ENCODE peak calls at places on chromosome 12, in five cellular contexts. W is K562, P is HepG2, V is SK-N-SH, O is GM12878. M is an unnamed sample.

GRCh38 chr12:71503579-71504470 is 64.2 kb downstream of the LGR5 start:
- DNase-seq in W (no peak), P (no peak), V (no peak), O (no peak), M (peak; percentile 61)

GRCh38 chr12:131454418-131455217 is 256.3 kb upstream of the SFSWAP start:
- DNase-seq in W (peak; percentile 76), P (peak; percentile 60), V (peak; percentile 90), O (no peak), M (peak; percentile 82)

GRCh38 chr12:56487448-56488040 is 417 bp downstream of the GLS2 start:
- DNase-seq in W (no peak), P (peak; percentile 32), V (no peak), O (no peak), M (peak; percentile 12)

GRCh38 chr12:73361867-73362230 is 1089.7 kb downstream of the TRHDE start:
- DNase-seq in W (no peak), P (no peak), V (no peak), O (no peak), M (no peak)

GRCh38 chr12:95739561-95740313 is 50.8 kb downstream of the NTN4 start:
- DNase-seq in W (no peak), P (no peak), V (no peak), O (no peak), M (no peak)

GRCh38 chr12:2540535-2540941 is 254.2 kb upstream of the FKBP4 start:
- DNase-seq in W (no peak), P (no peak), V (no peak), O (no peak), M (no peak)

GRCh38 chr12:107645630-107646333 is 39.8 kb upstream of the PWP1 start:
- DNase-seq in W (no peak), P (no peak), V (peak; percentile 54), O (no peak), M (peak; percentile 64)

GRCh38 chr12:76300297-76300665 is 47.9 kb downstream of the BBS10 start:
- DNase-seq in W (no peak), P (no peak), V (no peak), O (no peak), M (no peak)

GRCh38 chr12:58557156-58557555 is 363.1 kb downstream of the LRIG3 start:
- DNase-seq in W (no peak), P (no peak), V (no peak), O (no peak), M (no peak)

GRCh38 chr12:102480401-102480800 is at the start of gene IGF1:
- DNase-seq in W (peak; percentile 73), P (no peak), V (no peak), O (no peak), M (no peak)

GRCh38 chr12:108371801-108372344 is 32.8 kb upstream of the CMKLR1 start:
- DNase-seq in W (no peak), P (no peak), V (no peak), O (no peak), M (no peak)

GRCh38 chr12:46560078-46560477 is 187.5 kb upstream of the SLC38A2 start:
- DNase-seq in W (no peak), P (peak; percentile 15), V (no peak), O (no peak), M (no peak)

GRCh38 chr12:124359671-124360581 is 65.0 kb downstream of the RFLNA start:
- DNase-seq in W (no peak), P (no peak), V (peak; percentile 77), O (no peak), M (no peak)

GRCh38 chr12:98110516-98110915 is 404.9 kb upstream of the TMPO start:
- DNase-seq in W (no peak), P (no peak), V (peak; percentile 12), O (no peak), M (no peak)

GRCh38 chr12:6323340-6323994 is 13.0 kb downstream of the PLEKHG6 start:
- DNase-seq in W (peak; percentile 77), P (peak; percentile 78), V (peak; percentile 63), O (peak; percentile 71), M (peak; percentile 65)

GRCh38 chr12:106234513-106234912 is 13.3 kb downstream of the CKAP4 start:
- DNase-seq in W (no peak), P (no peak), V (no peak), O (no peak), M (no peak)

GRCh38 chr12:123533672-123534643 is at the start of gene RILPL1:
- DNase-seq in W (peak; percentile 73), P (peak; percentile 58), V (peak; percentile 94), O (no peak), M (peak; percentile 71)

GRCh38 chr12:121223947-121224285 is 14.0 kb downstream of the P2RX4 start:
- DNase-seq in W (no peak), P (no peak), V (peak; percentile 30), O (no peak), M (no peak)

GRCh38 chr12:75890660-75891059 is 140.9 kb downstream of the PHLDA1 start:
- DNase-seq in W (no peak), P (no peak), V (no peak), O (no peak), M (no peak)

GRCh38 chr12:16612647-16613046 is 6.7 kb upstream of the LMO3 start:
- DNase-seq in W (no peak), P (no peak), V (no peak), O (no peak), M (no peak)

GRCh38 chr12:74941678-74942077 is 268.0 kb downstream of the KCNC2 start:
- DNase-seq in W (no peak), P (no peak), V (no peak), O (no peak), M (no peak)

GRCh38 chr12:116324684-116325664 is 47.5 kb upstream of the MED13L start:
- DNase-seq in W (no peak), P (no peak), V (no peak), O (no peak), M (no peak)

GRCh38 chr12:109550310-109550680 is 23.0 kb downstream of the MMAB start:
- DNase-seq in W (no peak), P (no peak), V (no peak), O (no peak), M (no peak)

GRCh38 chr12:71392521-71393145 is 47.0 kb upstream of the LGR5 start:
- DNase-seq in W (peak; percentile 79), P (peak; percentile 69), V (peak; percentile 67), O (peak; percentile 12), M (peak; percentile 71)

GRCh38 chr12:75602111-75602510 is 90.7 kb upstream of the KRR1 start:
- DNase-seq in W (no peak), P (no peak), V (no peak), O (no peak), M (no peak)

GRCh38 chr12:52614381-52615207 is 3.8 kb downstream of the KRT73 start:
- DNase-seq in W (no peak), P (no peak), V (no peak), O (no peak), M (no peak)

GRCh38 chr12:109871678-109872314 is 8.5 kb downstream of the GLTP start:
- DNase-seq in W (no peak), P (peak; percentile 39), V (peak; percentile 27), O (no peak), M (no peak)

GRCh38 chr12:38374751-38375150 is 58.2 kb downstream of the ALG10B start:
- DNase-seq in W (no peak), P (no peak), V (no peak), O (no peak), M (no peak)

GRCh38 chr12:21615441-21615840 is 10.8 kb upstream of the GYS2 start:
- DNase-seq in W (no peak), P (no peak), V (no peak), O (no peak), M (no peak)

GRCh38 chr12:113818278-113818677 is 147.8 kb downstream of the RBM19 start:
- DNase-seq in W (no peak), P (no peak), V (no peak), O (no peak), M (no peak)

GRCh38 chr12:50636505-50636904 is 127.4 kb upstream of the ATF1 start:
- DNase-seq in W (no peak), P (no peak), V (no peak), O (no peak), M (no peak)

DNA sequence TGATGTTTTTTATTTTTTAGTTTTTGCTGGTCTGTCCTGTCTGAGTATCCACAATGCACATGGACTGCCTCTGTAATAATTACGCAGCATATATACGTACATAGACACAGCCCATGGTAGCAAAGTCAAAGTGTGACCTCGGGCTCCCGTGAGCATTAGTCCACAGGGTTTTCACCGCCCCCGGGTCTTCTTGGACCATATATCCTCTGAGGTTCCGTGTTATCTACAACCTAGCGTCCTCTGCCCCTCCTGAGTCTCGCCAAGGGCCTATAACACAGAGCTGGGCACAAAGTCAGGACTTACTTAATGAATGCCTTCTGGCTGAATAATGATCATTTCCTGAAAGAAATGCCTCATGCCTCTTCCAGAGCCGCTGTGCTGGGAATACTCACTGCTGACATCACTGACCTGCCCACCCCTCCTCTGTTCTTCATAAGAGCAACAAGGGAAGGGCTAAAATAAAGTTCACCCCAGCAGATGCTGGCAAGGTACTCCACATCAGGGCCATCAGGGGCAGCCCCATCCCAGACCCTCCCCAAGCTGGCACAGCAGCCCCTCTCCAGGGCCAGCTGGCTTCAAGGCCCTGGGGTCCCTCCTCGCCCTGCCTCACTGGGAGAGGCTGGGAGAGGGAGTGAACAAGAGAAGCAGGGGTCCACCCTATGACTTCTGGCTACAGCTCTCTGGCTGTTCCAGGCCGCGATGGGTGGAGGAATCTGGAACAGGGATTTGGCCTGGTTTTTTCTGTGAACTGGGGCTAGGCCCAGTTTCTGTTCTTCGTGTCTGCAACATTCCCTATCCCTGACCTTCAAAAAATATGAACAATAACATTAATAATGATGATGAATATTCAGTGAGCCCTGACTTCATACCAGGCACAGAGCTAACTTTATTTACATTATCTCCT is 7.9 kb downstream of the HDAC7 start:
- DNase-seq in W (no peak), P (no peak), V (no peak), O (no peak), M (no peak)
- TF ChIP-seq FOXM1 in W (no peak), P (no peak), V (no peak), O (no peak), M (no peak)

GRCh38 chr12:24360907-24361306 is 411.4 kb upstream of the SOX5 start:
- DNase-seq in W (no peak), P (peak; percentile 58), V (no peak), O (peak; percentile 30), M (no peak)
- TF ChIP-seq FOXM1 in W (no peak), P (no peak), V (no peak), O (no peak), M (no peak)

DNA sequence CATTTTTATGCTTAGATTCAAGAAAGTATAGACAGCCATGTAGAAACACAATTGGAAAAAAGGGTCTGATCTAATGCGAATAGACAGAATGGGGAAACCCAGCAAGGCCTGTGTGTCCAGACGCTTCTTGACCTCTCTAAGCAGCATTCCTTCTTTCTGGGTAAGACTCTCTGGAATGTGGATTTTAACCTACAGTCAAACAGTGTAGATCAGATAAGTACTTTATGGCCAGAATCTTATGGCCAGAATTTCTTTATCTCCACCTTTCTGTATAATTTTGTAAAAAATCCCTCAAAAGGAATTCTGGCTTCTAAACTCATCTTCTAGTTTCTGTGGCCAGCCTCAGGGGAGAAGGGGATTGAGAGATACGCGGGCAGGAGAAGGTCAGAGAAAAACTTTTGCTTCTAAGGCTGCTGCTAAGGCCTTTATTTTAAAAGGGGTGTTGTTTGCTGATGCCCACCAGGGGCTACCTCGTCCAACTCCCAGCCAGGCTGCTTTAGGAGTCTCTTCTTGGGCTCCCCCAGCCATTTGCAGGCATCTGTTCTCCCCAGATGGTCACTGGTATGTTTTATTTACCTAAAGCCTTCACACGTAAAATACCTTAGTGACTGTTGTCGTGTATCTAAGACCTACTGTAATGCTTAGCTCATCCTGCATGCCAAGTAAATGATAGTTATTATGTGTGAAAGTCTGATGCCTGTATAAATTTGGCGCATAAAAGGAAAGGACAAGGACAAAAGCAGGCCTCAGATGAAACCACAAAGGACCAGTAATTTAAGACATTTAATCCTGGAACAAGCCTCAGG is 68.4 kb downstream of the ANO6 start:
- DNase-seq in W (no peak), P (peak; percentile 31), V (no peak), O (no peak), M (no peak)
- TF ChIP-seq FOXM1 in W (no peak), P (no peak), V (peak; percentile 38), O (no peak), M (no peak)

GRCh38 chr12:94165152-94165551 is 16.8 kb downstream of the PLXNC1 start:
- DNase-seq in W (no peak), P (no peak), V (no peak), O (no peak), M (no peak)
- TF ChIP-seq FOXM1 in W (no peak), P (no peak), V (no peak), O (no peak), M (no peak)